ENCODE peak calls at places on chromosomes 1 and 21, in four cellular contexts. One of them, this sample, is unnamed.

GRCh38 chr1:226972931-226973330 is 32.8 kb downstream of the COQ8A start:
- DNase-seq in sigmoid colon: peak; percentile 71
- DNase-seq in HCT116: no peak
- DNase-seq in stomach: no peak
- DNase-seq in this sample: no peak

GRCh38 chr1:167491586-167492408 is 26.5 kb downstream of the CD247 start:
- DNase-seq in sigmoid colon: peak; percentile 13
- DNase-seq in HCT116: no peak
- DNase-seq in stomach: no peak
- DNase-seq in this sample: no peak

GRCh38 chr1:168234846-168235547 is 9.2 kb downstream of the SFT2D2 start:
- DNase-seq in sigmoid colon: no peak
- DNase-seq in stomach: no peak
- DNase-seq in HCT116: peak; percentile 31
- DNase-seq in this sample: peak; percentile 21

GRCh38 chr1:154759196-154759595 is 110.9 kb downstream of the KCNN3 start:
- DNase-seq in stomach: peak; percentile 14
- DNase-seq in HCT116: no peak
- DNase-seq in sigmoid colon: peak; percentile 29
- DNase-seq in this sample: no peak

GRCh38 chr1:183953031-183953430 is 84.5 kb downstream of the COLGALT2 start:
- DNase-seq in stomach: no peak
- DNase-seq in sigmoid colon: no peak
- DNase-seq in HCT116: no peak
- DNase-seq in this sample: no peak

GRCh38 chr1:918353-918752 is 5.4 kb upstream of the SAMD11 start:
- DNase-seq in HCT116: no peak
- DNase-seq in stomach: no peak
- DNase-seq in sigmoid colon: no peak
- DNase-seq in this sample: no peak

GRCh38 chr1:212692774-212693644 is 6.6 kb downstream of the BATF3 start:
- DNase-seq in HCT116: no peak
- DNase-seq in stomach: no peak
- DNase-seq in sigmoid colon: no peak
- DNase-seq in this sample: no peak

GRCh38 chr1:31814041-31814511 is 1.7 kb downstream of the SPOCD1 start:
- DNase-seq in HCT116: no peak
- DNase-seq in stomach: no peak
- DNase-seq in sigmoid colon: no peak
- DNase-seq in this sample: no peak

GRCh38 chr1:201536542-201536941 is 2.4 kb upstream of the NAV1 start:
- DNase-seq in stomach: no peak
- DNase-seq in HCT116: peak; percentile 35
- DNase-seq in sigmoid colon: peak; percentile 90
- DNase-seq in this sample: no peak

GRCh38 chr1:107692580-107693345 is 272.2 kb downstream of the VAV3 start:
- DNase-seq in sigmoid colon: no peak
- DNase-seq in stomach: no peak
- DNase-seq in HCT116: no peak
- DNase-seq in this sample: no peak

GRCh38 chr1:178055093-178055492 is 38.8 kb upstream of the RASAL2 start:
- DNase-seq in sigmoid colon: no peak
- DNase-seq in stomach: no peak
- DNase-seq in HCT116: no peak
- DNase-seq in this sample: no peak

GRCh38 chr1:180994262-180994661 is 28.4 kb downstream of the STX6 start:
- DNase-seq in stomach: no peak
- DNase-seq in sigmoid colon: no peak
- DNase-seq in HCT116: no peak
- DNase-seq in this sample: peak; percentile 47

GRCh38 chr1:225896937-225897549 is 8.1 kb upstream of the LEFTY1 start:
- DNase-seq in HCT116: peak; percentile 10
- DNase-seq in stomach: peak; percentile 73
- DNase-seq in sigmoid colon: no peak
- DNase-seq in this sample: no peak

GRCh38 chr21:37868896-37869295 is 47.4 kb downstream of the KCNJ6 start:
- DNase-seq in HCT116: no peak
- DNase-seq in stomach: no peak
- DNase-seq in sigmoid colon: no peak
- DNase-seq in this sample: no peak

GRCh38 chr1:98172022-98172421 is 251.2 kb upstream of the DPYD start:
- DNase-seq in sigmoid colon: no peak
- DNase-seq in HCT116: no peak
- DNase-seq in stomach: no peak
- DNase-seq in this sample: no peak

GRCh38 chr1:243343970-243344749 is 88.3 kb downstream of the SDCCAG8 start:
- DNase-seq in HCT116: peak; percentile 8
- DNase-seq in stomach: no peak
- DNase-seq in sigmoid colon: no peak
- DNase-seq in this sample: no peak

GRCh38 chr1:18512883-18513282 is 32.2 kb downstream of the KLHDC7A start:
- DNase-seq in HCT116: no peak
- DNase-seq in stomach: no peak
- DNase-seq in sigmoid colon: no peak
- DNase-seq in this sample: peak; percentile 17

GRCh38 chr1:87148670-87149069 is 180.0 kb upstream of the LMO4 start:
- DNase-seq in HCT116: no peak
- DNase-seq in stomach: no peak
- DNase-seq in sigmoid colon: no peak
- DNase-seq in this sample: no peak

GRCh38 chr21:40696246-40696645 is 150.7 kb downstream of the DSCAM start:
- DNase-seq in stomach: no peak
- DNase-seq in sigmoid colon: no peak
- DNase-seq in HCT116: no peak
- DNase-seq in this sample: no peak
- H3K9me3 ChIP-seq in stomach: peaks cover 6% of the 10 kb centered on the region
- H3K9me3 ChIP-seq in sigmoid colon: no peaks in the 10 kb centered on the region
- H3K9me3 ChIP-seq in HCT116: peaks cover 9% of the 10 kb centered on the region
- H3K9me3 ChIP-seq in this sample: no peaks in the 10 kb centered on the region

DNA sequence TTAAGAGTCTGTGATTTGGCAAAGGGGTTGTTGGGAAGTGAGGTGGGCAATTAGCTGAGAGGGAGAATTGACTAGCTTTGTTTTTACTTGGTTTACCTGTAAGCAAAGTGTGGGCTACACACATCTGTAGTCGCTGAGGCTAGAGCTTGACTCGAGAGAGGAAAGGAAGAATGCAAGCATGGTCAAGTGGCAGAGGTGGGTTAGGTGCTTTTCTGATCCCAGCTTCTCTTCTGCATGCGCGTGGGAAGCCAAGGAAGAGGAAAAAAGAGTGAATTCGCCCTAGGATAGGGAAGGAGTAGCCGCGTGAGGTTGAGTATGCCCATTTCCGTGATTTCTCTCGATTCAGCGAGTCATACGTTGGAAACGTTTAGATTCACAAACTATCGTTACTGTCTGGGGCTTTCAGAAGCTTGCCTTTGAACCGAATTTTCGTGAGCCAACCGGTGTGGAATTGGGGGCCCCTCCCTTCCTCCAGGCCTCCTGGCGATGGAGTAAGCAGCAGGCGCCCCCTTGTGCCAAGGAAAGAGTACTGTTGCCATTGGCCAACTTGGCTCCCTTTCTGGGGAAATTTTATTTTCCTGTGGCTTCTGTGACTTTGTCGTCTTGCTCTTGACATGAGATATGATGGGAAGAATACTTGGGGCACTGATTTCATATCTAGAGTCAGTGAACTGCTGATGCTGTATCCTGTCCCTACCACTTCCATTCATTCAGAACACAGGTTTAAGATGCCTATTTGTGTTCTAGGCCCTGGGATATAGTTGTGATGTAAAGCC is 1.3 kb downstream of the PIGV start:
- DNase-seq in HCT116: peak; percentile 76
- DNase-seq in stomach: peak; percentile 86
- DNase-seq in sigmoid colon: peak; percentile 96
- DNase-seq in this sample: peak; percentile 95
- TF ChIP-seq POLR2AphosphoS5 in HCT116: peak; percentile 72
- TF ChIP-seq POLR2AphosphoS5 in stomach: no peak
- TF ChIP-seq POLR2AphosphoS5 in sigmoid colon: peak; percentile 72
- TF ChIP-seq POLR2AphosphoS5 in this sample: peak; percentile 86

GRCh38 chr21:46357684-46358425 is 33.9 kb downstream of the PCNT start:
- DNase-seq in stomach: no peak
- DNase-seq in sigmoid colon: no peak
- DNase-seq in HCT116: no peak
- DNase-seq in this sample: no peak
- TF ChIP-seq POLR2A in stomach: no peak
- TF ChIP-seq POLR2A in sigmoid colon: no peak
- TF ChIP-seq POLR2A in HCT116: no peak
- TF ChIP-seq POLR2A in this sample: no peak

DNA sequence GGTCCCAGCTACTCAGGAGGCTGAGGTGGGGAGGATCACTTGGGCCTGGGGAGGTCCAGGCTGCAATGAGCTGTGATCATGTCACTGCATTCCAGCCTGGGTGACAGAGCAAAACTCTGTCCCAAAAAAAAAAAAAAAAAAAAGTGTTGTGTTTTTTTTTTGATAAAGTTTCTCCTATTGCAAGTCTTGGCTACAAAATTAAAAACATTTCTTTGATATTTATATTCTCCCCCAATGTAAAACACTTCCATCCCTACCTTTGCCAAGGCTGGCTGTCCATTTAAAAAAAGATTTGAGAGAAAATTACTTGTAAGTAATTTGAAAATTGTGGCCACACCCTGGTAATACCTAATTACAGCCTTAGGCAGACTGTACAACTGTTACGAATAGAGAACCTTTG is 11.3 kb downstream of the ZNF436 start:
- DNase-seq in stomach: no peak
- DNase-seq in sigmoid colon: no peak
- DNase-seq in HCT116: no peak
- DNase-seq in this sample: no peak
- H3K9me3 ChIP-seq in stomach: peaks cover 27% of the 10 kb centered on the region
- H3K9me3 ChIP-seq in sigmoid colon: peaks cover 23% of the 10 kb centered on the region
- H3K9me3 ChIP-seq in HCT116: peaks cover 23% of the 10 kb centered on the region
- H3K9me3 ChIP-seq in this sample: peaks cover 27% of the 10 kb centered on the region

GRCh38 chr1:53837924-53838653 is at the start of gene NDC1:
- DNase-seq in stomach: peak; percentile 88
- DNase-seq in sigmoid colon: peak; percentile 93
- DNase-seq in HCT116: peak; percentile 95
- DNase-seq in this sample: peak; percentile 97
- TF ChIP-seq POLR2AphosphoS5 in stomach: peak; percentile 64
- TF ChIP-seq POLR2AphosphoS5 in sigmoid colon: peak; percentile 58
- TF ChIP-seq POLR2AphosphoS5 in HCT116: peak; percentile 39
- TF ChIP-seq POLR2AphosphoS5 in this sample: peak; percentile 90

GRCh38 chr1:21317035-21317689 is 26.9 kb upstream of the ECE1 start:
- DNase-seq in HCT116: no peak
- DNase-seq in sigmoid colon: peak; percentile 97
- DNase-seq in stomach: peak; percentile 61
- DNase-seq in this sample: no peak
- TF ChIP-seq POLR2A in HCT116: no peak
- TF ChIP-seq POLR2A in sigmoid colon: no peak
- TF ChIP-seq POLR2A in stomach: no peak
- TF ChIP-seq POLR2A in this sample: no peak